ENCODE peak calls at places on chromosome 11, in five cellular contexts. H is fibroblast of mammary gland, U is AG08396, X is psoas muscle, W is activated T-cell treated with anti-CD3 and anti-CD28 coated beads for 48 hours. Z is an unnamed sample.
A peak's percentile ranks its signal among the peaks of the same experiment; 100 is the strongest.

GRCh38 chr11:66688561-66689534 is 11.2 kb upstream of the RBM4B start:
- DNase-seq in W (no peak), H (no peak), X (no peak), U (no peak), Z (no peak)

GRCh38 chr11:68552542-68552941 is 92.0 kb downstream of the PPP6R3 start:
- DNase-seq in U (no peak), X (no peak), H (no peak), W (no peak), Z (no peak)

GRCh38 chr11:26219506-26220117 is 112.3 kb upstream of the ANO3 start:
- DNase-seq in W (no peak), X (no peak), H (no peak), U (peak; percentile 6), Z (no peak)

GRCh38 chr11:102421262-102421661 is 31.3 kb downstream of the TMEM123 start:
- DNase-seq in W (no peak), H (no peak), X (no peak), U (no peak), Z (no peak)

GRCh38 chr11:122897606-122898210 is 15.1 kb downstream of the JHY start:
- DNase-seq in W (no peak), X (no peak), H (peak; percentile 49), U (no peak), Z (no peak)

GRCh38 chr11:117058761-117059233 is 39.4 kb downstream of the SIK3 start:
- DNase-seq in U (peak; percentile 28), H (peak; percentile 86), W (no peak), X (no peak), Z (no peak)

GRCh38 chr11:8178297-8178696 is 9.5 kb upstream of the RIC3 start:
- DNase-seq in U (no peak), H (no peak), W (no peak), X (no peak), Z (no peak)

GRCh38 chr11:99142237-99142636 is 121.5 kb downstream of the CNTN5 start:
- DNase-seq in H (no peak), U (no peak), W (no peak), X (no peak), Z (no peak)

GRCh38 chr11:45100338-45100737 is 46.1 kb upstream of the PRDM11 start:
- DNase-seq in H (peak; percentile 58), X (no peak), W (no peak), U (no peak), Z (no peak)

GRCh38 chr11:103907548-103908455 is 128.6 kb upstream of the DDI1 start:
- DNase-seq in H (peak; percentile 33), W (no peak), U (no peak), X (no peak), Z (no peak)

GRCh38 chr11:67120881-67121710 is 2.0 kb downstream of the KDM2A start:
- DNase-seq in U (no peak), W (no peak), X (no peak), H (peak; percentile 58), Z (no peak)

GRCh38 chr11:100752371-100753073 is 65.4 kb downstream of the ARHGAP42 start:
- DNase-seq in U (no peak), W (no peak), H (no peak), X (no peak), Z (no peak)

GRCh38 chr11:122817121-122817520 is 21.2 kb upstream of the CRTAM start:
- DNase-seq in H (peak; percentile 34), U (no peak), X (no peak), W (no peak), Z (no peak)

GRCh38 chr11:96235725-96236124 is 107.3 kb downstream of the MAML2 start:
- DNase-seq in X (no peak), U (no peak), H (no peak), W (peak; percentile 60), Z (no peak)

GRCh38 chr11:79931692-79932091 is 490.9 kb upstream of the TENM4 start:
- DNase-seq in W (no peak), H (no peak), U (no peak), X (no peak), Z (no peak)

GRCh38 chr11:82733444-82734119 is at the start of gene FAM181B:
- DNase-seq in U (peak; percentile 49), X (peak; percentile 51), H (peak; percentile 17), W (peak; percentile 22), Z (no peak)

GRCh38 chr11:83140691-83141455 is 16.1 kb upstream of the PCF11 start:
- DNase-seq in H (no peak), U (no peak), W (no peak), X (no peak), Z (no peak)

GRCh38 chr11:128725630-128726461 is 32.0 kb downstream of the FLI1 start:
- DNase-seq in W (no peak), H (no peak), U (no peak), X (no peak), Z (no peak)

GRCh38 chr11:106061936-106062591 is 15.1 kb downstream of the KBTBD3 start:
- DNase-seq in W (no peak), H (no peak), U (no peak), X (no peak), Z (no peak)

GRCh38 chr11:123431619-123432018 is 1.6 kb downstream of the GRAMD1B start:
- DNase-seq in X (no peak), H (no peak), U (no peak), W (no peak), Z (no peak)